ENCODE peak calls at places on chromosomes 4 and X, in seven cellular contexts. Q is coronary artery; K is NCI-H2081; S is NCI-H524; Y is bronchial epithelial cell; T is frontal cortex; G is stimulated activated CD4-positive, alpha-beta T cell treated with anti-CD3 and anti-CD28 coated beads, Interleukin-2, amount 100 ng/mL, for 48 hours. O is an unnamed sample.

GRCh38 chr4:18579222-18579621 is 557.7 kb upstream of the LCORL start:
- DNase-seq in Q (no peak), K (no peak), S (no peak), Y (no peak), T (no peak), G (no peak), O (no peak)

GRCh38 chr4:144712775-144713174 is 66.8 kb downstream of the HHIP start:
- DNase-seq in Q (no peak), K (no peak), S (no peak), Y (peak; percentile 18), T (no peak), G (no peak), O (no peak)

GRCh38 chr4:143183513-143184216 is 1.1 kb upstream of the USP38 start:
- DNase-seq in Q (no peak), K (no peak), S (no peak), Y (peak; percentile 4), T (no peak), G (no peak), O (no peak)

GRCh38 chr4:91935217-91935616 is 368.5 kb upstream of the GRID2 start:
- DNase-seq in Q (no peak), K (no peak), S (no peak), Y (no peak), T (no peak), G (no peak), O (no peak)

GRCh38 chr4:661231-661630 is 12.8 kb downstream of the ATP5ME start:
- DNase-seq in Q (no peak), K (no peak), S (no peak), Y (no peak), T (no peak), G (no peak), O (no peak)

GRCh38 chr4:148694702-148695101 is 252.5 kb upstream of the NR3C2 start:
- DNase-seq in Q (no peak), K (no peak), S (no peak), Y (no peak), T (no peak), G (no peak), O (no peak)

GRCh38 chr4:159487284-159487747 is 384.4 kb downstream of the RAPGEF2 start:
- DNase-seq in Q (no peak), K (peak; percentile 61), S (no peak), Y (peak; percentile 57), T (peak; percentile 37), G (peak; percentile 4), O (peak; percentile 70)

GRCh38 chr4:175414602-175415001 is 397.5 kb downstream of the GPM6A start:
- DNase-seq in Q (no peak), K (no peak), S (no peak), Y (no peak), T (no peak), G (no peak), O (no peak)

GRCh38 chr4:120865985-120866384 is 56.5 kb downstream of the PRDM5 start:
- DNase-seq in Q (no peak), K (no peak), S (peak; percentile 3), Y (peak; percentile 50), T (no peak), G (no peak), O (no peak)

GRCh38 chr4:183492791-183493221 is 12.1 kb upstream of the ING2 start:
- DNase-seq in Q (no peak), K (no peak), S (no peak), Y (peak; percentile 93), T (no peak), G (no peak), O (no peak)

GRCh38 chr4:109232666-109233065 is 69.8 kb downstream of the COL25A1 start:
- DNase-seq in Q (no peak), K (no peak), S (no peak), Y (no peak), T (no peak), G (no peak), O (no peak)

GRCh38 chrX:12360389-12360788 is 222.1 kb downstream of the FRMPD4 start:
- DNase-seq in Q (no peak), K (no peak), S (no peak), Y (peak; percentile 88), T (no peak), G (no peak), O (no peak)

GRCh38 chrX:1086444-1087409 is 125.7 kb downstream of the CRLF2 start:
- DNase-seq in Q (no peak), K (no peak), S (no peak), Y (peak; percentile 16), T (no peak), G (no peak), O (no peak)

GRCh38 chr4:177308842-177309524 is 691 bp upstream of the NEIL3 start:
- DNase-seq in Q (no peak), K (no peak), S (no peak), Y (no peak), T (no peak), G (no peak), O (no peak)

GRCh38 chr4:81747242-81747930 is 275.7 kb upstream of the RASGEF1B start:
- DNase-seq in Q (no peak), K (no peak), S (no peak), Y (no peak), T (peak; percentile 8), G (no peak), O (no peak)

GRCh38 chr4:3505231-3505630 is 27.0 kb downstream of the LRPAP1 start:
- DNase-seq in Q (no peak), K (no peak), S (no peak), Y (no peak), T (no peak), G (no peak), O (no peak)

GRCh38 chrX:108537005-108537404 is 97.4 kb downstream of the COL4A5 start:
- DNase-seq in Q (no peak), K (peak; percentile 73), S (no peak), Y (peak; percentile 38), T (no peak), G (no peak), O (peak; percentile 36)

GRCh38 chr4:143202824-143203223 is 18.1 kb downstream of the USP38 start:
- DNase-seq in Q (no peak), K (no peak), S (no peak), Y (peak; percentile 36), T (no peak), G (no peak), O (no peak)

GRCh38 chr4:123974419-123975105 is 578.0 kb downstream of the SPRY1 start:
- DNase-seq in Q (no peak), K (no peak), S (no peak), Y (no peak), T (no peak), G (no peak), O (no peak)

GRCh38 chr4:138609943-138610350 is 367.8 kb upstream of the SLC7A11 start:
- DNase-seq in Q (no peak), K (no peak), S (no peak), Y (no peak), T (no peak), G (no peak), O (no peak)

GRCh38 chr4:156971623-156972369 is at the start of gene PDGFC:
- DNase-seq in Q (peak; percentile 90), K (peak; percentile 37), S (no peak), Y (no peak), T (peak; percentile 80), G (no peak), O (peak; percentile 52)

GRCh38 chr4:84336964-84337705 is 162.0 kb downstream of the NKX6-1 start:
- DNase-seq in Q (no peak), K (peak; percentile 14), S (no peak), Y (no peak), T (no peak), G (no peak), O (no peak)

GRCh38 chr4:169229571-169230028 is 41.2 kb downstream of the SH3RF1 start:
- DNase-seq in Q (no peak), K (peak; percentile 36), S (no peak), Y (peak; percentile 94), T (peak; percentile 36), G (no peak), O (no peak)

GRCh38 chr4:51907001-51907669 is 64.2 kb downstream of the DCUN1D4 start:
- DNase-seq in Q (no peak), K (no peak), S (no peak), Y (no peak), T (no peak), G (no peak), O (no peak)

GRCh38 chrX:76148753-76149152 is 24.1 kb upstream of the PBDC1 start:
- DNase-seq in Q (no peak), K (peak; percentile 46), S (peak; percentile 6), Y (peak; percentile 23), T (no peak), G (peak; percentile 16), O (peak; percentile 12)

GRCh38 chr4:168587326-168588125 is 90.7 kb downstream of the PALLD start:
- DNase-seq in Q (no peak), K (no peak), S (no peak), Y (peak; percentile 90), T (no peak), G (no peak), O (no peak)

GRCh38 chr4:10893417-10893816 is 208.8 kb upstream of the CLNK start:
- DNase-seq in Q (no peak), K (peak; percentile 6), S (no peak), Y (peak; percentile 20), T (peak; percentile 2), G (no peak), O (no peak)

GRCh38 chr4:140044314-140044991 is 109.5 kb downstream of the MAML3 start:
- DNase-seq in Q (no peak), K (no peak), S (no peak), Y (peak; percentile 55), T (no peak), G (no peak), O (no peak)

GRCh38 chr4:40719008-40719623 is 30.6 kb upstream of the NSUN7 start:
- DNase-seq in Q (no peak), K (peak; percentile 84), S (peak; percentile 24), Y (peak; percentile 74), T (peak; percentile 24), G (no peak), O (no peak)

GRCh38 chrX:41350150-41350975 is 16.4 kb downstream of the DDX3X start:
- DNase-seq in Q (no peak), K (no peak), S (no peak), Y (no peak), T (no peak), G (no peak), O (no peak)

GRCh38 chrX:103949506-103949905 is 12.9 kb upstream of the TMSB15B start:
- DNase-seq in Q (no peak), K (no peak), S (no peak), Y (no peak), T (no peak), G (no peak), O (no peak)